ENCODE peak calls at places on chromosomes 5 and 9, in ten cellular contexts. P, V, M, X, K, U, Z, L, H and D are unnamed samples. For H3K9me3, the result is how much of the 10 kb centered on the place peaks cover.

GRCh38 chr9:94464790-94465189 is 90.1 kb upstream of the PCAT7 start:
- DNase-seq in X (no peak), V (no peak), M (no peak), P (no peak), L (no peak), Z (no peak), H (no peak), K (no peak), U (no peak), D (peak)

GRCh38 chr9:101478906-101479305 is 43.3 kb upstream of the ALDOB start:
- DNase-seq in H (no peak), Z (no peak), K (no peak), M (no peak), V (no peak), L (no peak), X (no peak), P (no peak), U (no peak), D (no peak)

GRCh38 chr9:122080986-122081385 is 12.1 kb downstream of the TTLL11 start:
- DNase-seq in K (no peak), Z (no peak), U (no peak), V (no peak), X (no peak), L (no peak), P (no peak), M (no peak), H (no peak), D (no peak)

GRCh38 chr5:124453221-124454032 is 293.0 kb downstream of the ZNF608 start:
- DNase-seq in H (no peak), K (no peak), X (no peak), L (peak), U (no peak), M (no peak), V (no peak), P (no peak), Z (no peak), D (no peak)

GRCh38 chr5:56698463-56699381 is 116.6 kb upstream of the MAP3K1 start:
- DNase-seq in U (peak), V (no peak), P (no peak), L (peak), H (no peak), M (peak), K (no peak), Z (no peak), X (no peak), D (no peak)

GRCh38 chr9:22529426-22530199 is 83.0 kb downstream of the DMRTA1 start:
- DNase-seq in M (no peak), U (no peak), X (no peak), L (no peak), Z (no peak), H (no peak), P (no peak), K (no peak), V (no peak), D (peak)

GRCh38 chr9:125749287-125749935 is 2.2 kb downstream of the PBX3 start:
- DNase-seq in U (no peak), X (no peak), L (no peak), K (no peak), Z (no peak), P (no peak), H (no peak), M (no peak), V (no peak), D (no peak)

GRCh38 chr9:5493597-5494511 is 16.5 kb upstream of the PDCD1LG2 start:
- DNase-seq in P (peak), K (no peak), L (peak), M (no peak), X (no peak), H (no peak), Z (no peak), U (no peak), V (no peak), D (peak)

GRCh38 chr5:128537306-128537998 is 593 bp downstream of the FBN2 start:
- DNase-seq in P (peak), H (no peak), V (no peak), Z (peak), L (peak), K (peak), M (peak), U (peak), X (peak), D (peak)

GRCh38 chr9:133973111-133973790 is 18.9 kb downstream of the VAV2 start:
- DNase-seq in H (no peak), V (no peak), L (no peak), Z (no peak), P (peak), K (no peak), X (no peak), M (no peak), U (peak), D (no peak)

GRCh38 chr5:115543931-115544370 is 624 bp downstream of the FEM1C start:
- DNase-seq in X (peak), H (peak), Z (no peak), K (peak), U (peak), P (peak), M (peak), L (peak), V (peak), D (peak)

GRCh38 chr5:32159328-32160072 is 14.6 kb downstream of the GOLPH3 start:
- DNase-seq in M (no peak), P (no peak), X (no peak), U (no peak), H (no peak), L (no peak), Z (no peak), K (no peak), V (no peak), D (no peak)

GRCh38 chr9:126440938-126441337 is 114.3 kb downstream of the MVB12B start:
- DNase-seq in V (peak), K (no peak), P (no peak), X (no peak), M (peak), L (no peak), U (no peak), Z (no peak), H (no peak), D (no peak)

GRCh38 chr9:93549636-93550035 is 26.7 kb upstream of the PHF2 start:
- DNase-seq in P (no peak), M (no peak), V (no peak), L (no peak), X (no peak), H (no peak), K (no peak), U (no peak), Z (no peak), D (no peak)

GRCh38 chr9:76451234-76451633 is 7.7 kb upstream of the GCNT1 start:
- DNase-seq in P (no peak), M (no peak), H (no peak), Z (no peak), X (no peak), U (no peak), K (no peak), V (no peak), L (peak), D (no peak)

GRCh38 chr5:56012281-56012963 is 17.7 kb upstream of the IL6ST start:
- DNase-seq in X (no peak), U (peak), Z (no peak), P (no peak), V (no peak), K (peak), L (peak), H (no peak), M (no peak), D (no peak)

GRCh38 chr9:95031711-95032461 is 285.6 kb downstream of the FANCC start:
- DNase-seq in Z (no peak), M (peak), U (peak), K (no peak), V (no peak), L (no peak), P (no peak), H (no peak), X (no peak), D (peak)

GRCh38 chr9:36442710-36443109 is 42.6 kb upstream of the RNF38 start:
- DNase-seq in P (no peak), Z (no peak), V (no peak), L (no peak), U (no peak), X (no peak), H (no peak), M (peak), K (no peak), D (no peak)

GRCh38 chr9:135163023-135163780 is 75.7 kb downstream of the OLFM1 start:
- DNase-seq in V (no peak), X (no peak), K (no peak), Z (no peak), U (no peak), M (no peak), P (no peak), L (no peak), H (no peak), D (no peak)

GRCh38 chr9:123998278-123998925 is 13.2 kb upstream of the LHX2 start:
- DNase-seq in L (no peak), V (no peak), Z (no peak), X (no peak), M (peak), K (no peak), H (no peak), U (no peak), P (no peak), D (no peak)

GRCh38 chr9:78856144-78856543 is 559.2 kb downstream of the PSAT1 start:
- DNase-seq in U (no peak), H (no peak), P (no peak), M (no peak), K (no peak), X (no peak), L (no peak), V (no peak), Z (no peak), D (no peak)

GRCh38 chr9:104094534-104095020 is 468 bp downstream of the SMC2 start:
- DNase-seq in U (no peak), V (no peak), L (no peak), X (no peak), H (no peak), K (no peak), P (no peak), Z (peak), M (no peak), D (peak)

GRCh38 chr5:7856855-7857254 is 5.9 kb upstream of the CFAP90 start:
- DNase-seq in H (no peak), M (peak), X (no peak), P (no peak), V (no peak), Z (no peak), U (peak), K (no peak), L (peak), D (peak)

GRCh38 chr5:149063017-149063687 is at the start of gene SH3TC2:
- DNase-seq in L (peak), H (no peak), U (peak), Z (peak), P (no peak), K (no peak), M (peak), V (peak), X (peak), D (peak)

GRCh38 chr9:5532301-5532700 is 22.0 kb downstream of the PDCD1LG2 start:
- DNase-seq in V (no peak), K (no peak), L (no peak), Z (no peak), M (no peak), X (no peak), U (no peak), P (no peak), H (no peak), D (no peak)

GRCh38 chr9:128555180-128555721 is 2.9 kb downstream of the SPTAN1 start:
- DNase-seq in Z (peak), K (no peak), L (peak), P (no peak), U (peak), H (no peak), V (no peak), X (no peak), M (peak), D (peak)

GRCh38 chr9:90029996-90030395 is 425.2 kb downstream of the GADD45G start:
- DNase-seq in X (no peak), K (no peak), H (no peak), L (no peak), P (no peak), V (no peak), U (no peak), M (no peak), Z (no peak), D (no peak)

GRCh38 chr9:121350993-121351561 is 19.0 kb downstream of the STOM start:
- DNase-seq in P (peak), M (no peak), X (peak), H (peak), U (peak), V (peak), Z (no peak), L (peak), K (peak), D (peak)

GRCh38 chr5:141272906-141273305 is 27.7 kb downstream of the PCDHB15 start:
- DNase-seq in X (no peak), M (no peak), L (no peak), H (no peak), P (no peak), V (no peak), U (no peak), Z (no peak), K (no peak), D (peak)

DNA sequence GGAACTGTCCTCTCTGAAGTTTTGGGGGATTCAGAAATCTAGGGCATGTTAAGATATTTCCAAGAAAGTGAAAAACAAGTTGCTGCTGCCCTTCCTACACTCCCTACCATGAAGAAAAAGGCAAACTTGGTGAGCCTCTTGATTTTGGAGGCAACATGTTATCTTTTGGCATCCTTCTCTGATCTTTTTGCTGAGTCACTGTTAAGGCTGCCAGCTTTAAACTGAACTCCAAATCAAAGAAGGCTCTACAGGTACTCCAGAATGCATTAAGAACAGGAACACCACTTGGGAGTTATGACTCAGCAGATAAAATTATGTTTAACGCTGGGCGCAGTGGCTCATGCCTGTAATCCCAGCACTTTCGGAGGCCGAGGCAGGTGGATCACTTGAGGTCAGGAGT is 24.0 kb downstream of the PCDHB15 start:
- DNase-seq in Z (no peak), L (no peak), V (no peak), U (no peak), M (no peak), P (no peak), H (no peak), K (no peak), X (no peak), D (no peak)
- H3K9me3 ChIP-seq in Z (half or more), L (under half), V (half or more), U (half or more), M (under half), P (under half), H (half or more), K (half or more), X (half or more), D (under half)

GRCh38 chr9:83537331-83538171 is 650 bp downstream of the FRMD3 start:
- DNase-seq in U (no peak), V (no peak), Z (no peak), L (peak), K (no peak), P (no peak), H (no peak), M (peak), X (peak), D (peak)
- H3K4me3 ChIP-seq in U (peak), V (peak), Z (peak), L (peak), K (peak), P (peak), H (peak), M (peak), X (peak), D (peak)

GRCh38 chr5:141437208-141437607 is 6.9 kb downstream of the PCDHGA12 start:
- DNase-seq in X (no peak), V (no peak), Z (no peak), M (no peak), U (no peak), K (no peak), L (no peak), P (no peak), H (no peak), D (no peak)
- H3K9me3 ChIP-seq in X (half or more), V (half or more), Z (under half), M (under half), U (half or more), K (half or more), L (under half), P (under half), H (half or more), D (under half)

GRCh38 chr9:71763752-71764332 is 4.5 kb downstream of the CEMIP2 start:
- DNase-seq in U (no peak), K (no peak), V (no peak), M (no peak), L (peak), X (no peak), H (no peak), Z (no peak), P (no peak), D (no peak)
- H3K4me3 ChIP-seq in U (no peak), K (no peak), V (no peak), M (peak), L (no peak), X (no peak), H (no peak), Z (peak), P (no peak), D (no peak)

GRCh38 chr5:1087428-1087827 is 24.4 kb downstream of the SLC12A7 start:
- DNase-seq in K (no peak), L (no peak), U (no peak), P (no peak), H (no peak), X (no peak), V (no peak), M (no peak), Z (no peak), D (no peak)
- H3K9me3 ChIP-seq in K (under half), L (under half), U (under half), P (under half), H (under half), X (under half), V (under half), M (under half), Z (under half), D (under half)

DNA sequence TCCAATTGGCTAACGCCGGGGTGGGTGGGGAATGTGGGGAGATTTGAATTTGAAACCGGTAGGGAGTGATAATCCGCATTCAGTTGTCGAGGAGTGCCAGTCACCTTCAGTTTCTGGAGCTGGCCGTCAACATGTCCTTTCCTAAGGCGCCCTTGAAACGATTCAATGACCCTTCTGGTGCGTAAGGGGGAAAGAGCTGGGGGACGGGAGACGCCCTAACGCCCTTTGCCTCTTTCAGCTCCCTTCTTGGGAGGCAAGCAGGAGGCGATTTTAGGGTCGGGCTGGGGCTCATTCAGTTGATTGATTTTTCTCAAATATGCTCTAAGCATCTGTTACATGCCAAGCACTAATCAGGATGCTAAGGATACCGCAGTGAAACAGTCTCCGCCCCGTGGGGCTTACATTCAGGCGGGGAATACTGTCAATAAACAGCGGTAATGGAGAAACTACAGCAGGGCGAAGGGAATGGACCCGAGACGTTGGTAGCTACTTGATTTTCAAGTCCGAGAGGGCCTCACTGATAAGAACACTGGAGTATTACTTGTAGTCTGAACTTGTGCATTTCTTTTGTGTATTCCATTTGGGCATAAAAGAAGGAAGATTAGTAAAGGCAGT is at the start of gene HMMR:
- DNase-seq in Z (no peak), X (no peak), U (no peak), K (no peak), P (no peak), V (no peak), H (no peak), L (peak), M (peak), D (peak)
- H3K4me3 ChIP-seq in Z (peak), X (peak), U (peak), K (peak), P (peak), V (peak), H (peak), L (peak), M (peak), D (peak)

DNA sequence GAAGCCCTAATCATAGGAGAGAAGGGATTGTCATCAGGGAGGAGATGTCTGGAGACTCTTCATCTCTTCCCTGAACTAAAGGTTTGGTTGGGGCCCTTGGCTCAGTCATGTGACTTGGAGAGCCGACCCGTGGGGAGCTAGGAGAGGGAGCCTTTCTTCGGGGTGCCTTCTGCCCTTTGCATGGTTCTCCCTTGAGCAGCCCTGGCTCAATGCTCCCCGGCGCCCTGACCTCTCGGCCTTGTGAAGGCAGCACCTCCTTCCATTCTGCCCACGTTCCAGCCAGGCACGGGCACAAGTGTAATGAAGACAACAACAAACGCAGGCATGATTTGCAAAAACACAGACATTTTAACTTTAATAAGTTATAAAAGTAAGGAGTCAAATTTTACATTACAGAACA is 50.4 kb downstream of the ZNF354C start:
- DNase-seq in L (no peak), K (no peak), P (no peak), Z (no peak), M (no peak), U (no peak), V (no peak), H (peak), X (no peak), D (no peak)
- H3K9me3 ChIP-seq in L (under half), K (under half), P (under half), Z (under half), M (under half), U (under half), V (under half), H (half or more), X (half or more), D (under half)